ENCODE peak calls at places on chromosomes 1 and 21, in eight cellular contexts. H is prostate gland; X is CD8-positive, alpha-beta T cell; L is tibial artery; O is cardiac muscle cell; W is lower lobe of right lung; J is IMR-90; F is left ventricle myocardium inferior. R is an unnamed sample.

GRCh38 chr1:86948212-86948611 is 33.8 kb downstream of the HS2ST1 start:
- DNase-seq in H (no peak), X (no peak), L (no peak), O (peak; percentile 4), W (no peak), J (peak; percentile 45), F (no peak), R (no peak)

GRCh38 chr1:156492591-156493080 is 7.9 kb downstream of the MEF2D start:
- DNase-seq in H (no peak), X (no peak), L (no peak), O (no peak), W (peak; percentile 64), J (no peak), F (peak; percentile 61), R (no peak)

GRCh38 chr1:53376041-53376461 is 48.2 kb upstream of the LRP8 start:
- DNase-seq in H (no peak), X (no peak), L (peak; percentile 50), O (no peak), W (no peak), J (no peak), F (no peak), R (no peak)

GRCh38 chr1:22048351-22049192 is 3.9 kb upstream of the CDC42 start:
- DNase-seq in H (no peak), X (no peak), L (no peak), O (no peak), W (peak; percentile 57), J (peak; percentile 18), F (no peak), R (no peak)

GRCh38 chr21:35197191-35197590 is 148.1 kb upstream of the RUNX1 start:
- DNase-seq in H (no peak), X (no peak), L (no peak), O (no peak), W (no peak), J (peak; percentile 64), F (no peak), R (no peak)

GRCh38 chr1:53642607-53643006 is 96.4 kb downstream of the GLIS1 start:
- DNase-seq in H (no peak), X (no peak), L (peak; percentile 1), O (no peak), W (peak; percentile 1), J (no peak), F (no peak), R (no peak)

GRCh38 chr1:51990478-51990965 is at the start of gene RAB3B:
- DNase-seq in H (peak; percentile 79), X (peak; percentile 73), L (peak; percentile 68), O (peak; percentile 81), W (peak; percentile 68), J (peak; percentile 64), F (peak; percentile 32), R (peak; percentile 41)

GRCh38 chr1:44808938-44809917 is 905 bp downstream of the BTBD19 start:
- DNase-seq in H (no peak), X (peak; percentile 96), L (peak; percentile 85), O (no peak), W (peak; percentile 80), J (peak; percentile 82), F (peak; percentile 48), R (peak; percentile 82)

GRCh38 chr1:61406467-61406866 is 318.5 kb downstream of the TM2D1 start:
- DNase-seq in H (no peak), X (no peak), L (no peak), O (no peak), W (no peak), J (no peak), F (no peak), R (no peak)

GRCh38 chr1:6212193-6212959 is 6.5 kb downstream of the RNF207 start:
- DNase-seq in H (no peak), X (no peak), L (no peak), O (no peak), W (no peak), J (no peak), F (no peak), R (no peak)

GRCh38 chr1:54857741-54858665 is 29.0 kb downstream of the DHCR24 start:
- DNase-seq in H (no peak), X (no peak), L (peak; percentile 46), O (no peak), W (no peak), J (peak; percentile 78), F (no peak), R (no peak)

GRCh38 chr1:187433598-187433997 is 604.8 kb downstream of the PLA2G4A start:
- DNase-seq in H (no peak), X (no peak), L (no peak), O (no peak), W (no peak), J (peak; percentile 59), F (no peak), R (no peak)

GRCh38 chr1:114764689-114765088 is 6.9 kb upstream of the CSDE1 start:
- DNase-seq in H (no peak), X (no peak), L (no peak), O (no peak), W (no peak), J (no peak), F (no peak), R (no peak)

GRCh38 chr21:45741691-45742090 is 98.2 kb downstream of the PCBP3 start:
- DNase-seq in H (no peak), X (no peak), L (no peak), O (no peak), W (no peak), J (peak; percentile 10), F (no peak), R (no peak)

GRCh38 chr1:173195596-173196088 is 11.5 kb downstream of the TNFSF4 start:
- DNase-seq in H (no peak), X (no peak), L (no peak), O (no peak), W (no peak), J (no peak), F (no peak), R (no peak)

GRCh38 chr1:235657747-235658526 is 8.4 kb upstream of the GNG4 start:
- DNase-seq in H (no peak), X (no peak), L (no peak), O (no peak), W (no peak), J (no peak), F (no peak), R (no peak)

GRCh38 chr1:103109291-103109920 is 1.1 kb upstream of the COL11A1 start:
- DNase-seq in H (no peak), X (no peak), L (no peak), O (peak; percentile 12), W (no peak), J (no peak), F (no peak), R (no peak)

GRCh38 chr1:59926381-59927243 is at the start of gene CYP2J2:
- DNase-seq in H (peak; percentile 33), X (peak; percentile 30), L (peak; percentile 69), O (peak; percentile 75), W (peak; percentile 63), J (no peak), F (peak; percentile 73), R (no peak)

GRCh38 chr1:114153051-114153620 is 533 bp downstream of the SYT6 start:
- DNase-seq in H (no peak), X (no peak), L (no peak), O (peak; percentile 13), W (peak; percentile 47), J (no peak), F (no peak), R (no peak)

GRCh38 chr1:71377886-71378285 is 297.1 kb upstream of the ZRANB2 start:
- DNase-seq in H (no peak), X (no peak), L (no peak), O (no peak), W (no peak), J (no peak), F (no peak), R (no peak)
- H3K9me3 ChIP-seq in H (no peaks in the 10 kb centered on the region), X (no peaks in the 10 kb centered on the region), L (no peaks in the 10 kb centered on the region), O (no peaks in the 10 kb centered on the region), W (no peaks in the 10 kb centered on the region), J (no peaks in the 10 kb centered on the region), F (no peaks in the 10 kb centered on the region), R (no peaks in the 10 kb centered on the region)

DNA sequence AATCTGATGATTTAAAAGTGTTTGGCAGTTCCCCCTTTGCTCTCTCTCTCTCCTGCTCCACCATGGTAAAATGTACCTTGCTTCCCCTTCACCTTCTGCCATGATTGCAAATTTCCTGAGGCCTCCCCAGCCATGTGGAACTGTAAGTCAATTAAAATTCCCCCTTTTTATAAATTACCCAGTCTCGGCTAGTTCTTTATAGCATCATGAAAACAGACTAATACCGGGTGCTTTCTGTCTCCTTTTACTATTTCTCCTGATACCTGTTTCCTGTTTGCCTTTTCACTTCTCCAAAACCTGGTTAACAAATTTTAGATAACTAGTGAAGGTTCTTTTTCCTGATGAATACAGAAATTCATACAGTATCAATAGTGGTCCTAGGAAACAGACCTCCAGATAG is 1670.3 kb downstream of the MRPL39 start:
- DNase-seq in H (no peak), X (no peak), L (no peak), O (no peak), W (no peak), J (no peak), F (no peak), R (no peak)
- H3K9me3 ChIP-seq in H (no peaks in the 10 kb centered on the region), X (no peaks in the 10 kb centered on the region), L (no peaks in the 10 kb centered on the region), O (no peaks in the 10 kb centered on the region), W (no peaks in the 10 kb centered on the region), J (no peaks in the 10 kb centered on the region), F (no peaks in the 10 kb centered on the region), R (no peaks in the 10 kb centered on the region)

GRCh38 chr1:3015269-3015635 is 6.0 kb upstream of the ACTRT2 start:
- DNase-seq in H (no peak), X (no peak), L (peak; percentile 39), O (no peak), W (no peak), J (no peak), F (peak; percentile 4), R (no peak)
- H3K9me3 ChIP-seq in H (no peaks in the 10 kb centered on the region), X (no peaks in the 10 kb centered on the region), L (no peaks in the 10 kb centered on the region), O (no peaks in the 10 kb centered on the region), W (no peaks in the 10 kb centered on the region), J (peaks cover 57% of the 10 kb centered on the region), F (no peaks in the 10 kb centered on the region), R (no peaks in the 10 kb centered on the region)

DNA sequence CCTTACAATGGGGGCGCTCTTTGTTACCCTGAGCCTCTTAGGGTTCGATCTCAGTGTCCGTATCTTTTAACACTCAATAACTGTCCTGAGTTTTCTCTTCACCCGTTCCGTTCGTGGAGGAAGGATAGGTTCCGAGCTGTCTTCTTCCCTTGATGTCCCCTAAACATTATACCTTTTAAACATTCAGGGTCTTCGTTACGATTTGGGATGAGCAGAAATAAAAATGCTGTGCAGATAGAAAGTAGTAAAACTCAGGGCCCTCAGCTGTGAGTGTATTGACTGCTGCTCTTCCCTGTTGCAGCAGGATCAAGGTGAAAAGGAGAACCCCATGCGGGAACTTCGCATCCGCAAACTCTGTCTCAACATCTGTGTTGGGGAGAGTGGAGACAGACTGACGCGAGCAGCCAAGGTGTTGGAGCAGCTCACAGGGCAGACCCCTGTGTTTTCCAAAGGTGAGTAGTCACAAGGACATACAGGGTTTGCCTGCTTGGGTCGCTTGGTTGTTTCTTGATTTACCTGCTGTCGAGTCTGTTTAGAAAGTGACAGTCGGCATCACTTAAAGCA is 784 bp downstream of the RPL11 start:
- DNase-seq in H (no peak), X (no peak), L (no peak), O (no peak), W (no peak), J (no peak), F (no peak), R (no peak)
- H3K9me3 ChIP-seq in H (no peaks in the 10 kb centered on the region), X (no peaks in the 10 kb centered on the region), L (no peaks in the 10 kb centered on the region), O (no peaks in the 10 kb centered on the region), W (no peaks in the 10 kb centered on the region), J (no peaks in the 10 kb centered on the region), F (peaks cover 6% of the 10 kb centered on the region), R (no peaks in the 10 kb centered on the region)

GRCh38 chr1:2990376-2991115 is 30.7 kb upstream of the ACTRT2 start:
- DNase-seq in H (no peak), X (no peak), L (peak; percentile 60), O (no peak), W (no peak), J (no peak), F (no peak), R (no peak)
- H3K9me3 ChIP-seq in H (no peaks in the 10 kb centered on the region), X (no peaks in the 10 kb centered on the region), L (no peaks in the 10 kb centered on the region), O (peaks cover 3% of the 10 kb centered on the region), W (peaks cover 11% of the 10 kb centered on the region), J (peaks cover 42% of the 10 kb centered on the region), F (peaks cover 28% of the 10 kb centered on the region), R (no peaks in the 10 kb centered on the region)

GRCh38 chr1:15103211-15103610 is 50.3 kb upstream of the TMEM51 start:
- DNase-seq in H (no peak), X (no peak), L (no peak), O (no peak), W (no peak), J (no peak), F (no peak), R (no peak)
- H3K9me3 ChIP-seq in H (no peaks in the 10 kb centered on the region), X (no peaks in the 10 kb centered on the region), L (no peaks in the 10 kb centered on the region), O (no peaks in the 10 kb centered on the region), W (no peaks in the 10 kb centered on the region), J (no peaks in the 10 kb centered on the region), F (peaks cover 13% of the 10 kb centered on the region), R (no peaks in the 10 kb centered on the region)